ENCODE peak calls at places on chromosome 7, in eight cellular contexts. X is psoas muscle, G is cardiac muscle cell, Q is testis, F is breast epithelium, N is transverse colon, D is H1, U is ovary. J is an unnamed sample.
A peak's percentile ranks its signal among the peaks of the same experiment; 100 is the strongest.

GRCh38 chr7:120089968-120090367 is 183.0 kb upstream of the KCND2 start:
- DNase-seq in X (no peak), G (peak; percentile 49), Q (no peak), F (no peak), N (no peak), D (no peak), U (no peak), J (peak; percentile 7)

GRCh38 chr7:70776627-70777101 is 355.3 kb upstream of the GALNT17 start:
- DNase-seq in X (no peak), G (peak; percentile 58), Q (peak; percentile 92), F (peak; percentile 57), N (no peak), D (no peak), U (peak; percentile 43), J (no peak)

GRCh38 chr7:152202056-152202455 is 176.6 kb downstream of the GALNT11 start:
- DNase-seq in X (no peak), G (peak; percentile 46), Q (no peak), F (no peak), N (no peak), D (no peak), U (no peak), J (no peak)

GRCh38 chr7:133081119-133081604 is 728 bp downstream of the CHCHD3 start:
- DNase-seq in X (peak; percentile 15), G (no peak), Q (peak; percentile 34), F (no peak), N (peak; percentile 19), D (no peak), U (no peak), J (peak; percentile 63)

GRCh38 chr7:103025341-103025740 is 49.3 kb downstream of the FBXL13 start:
- DNase-seq in X (no peak), G (no peak), Q (no peak), F (no peak), N (no peak), D (no peak), U (no peak), J (no peak)

GRCh38 chr7:68425377-68425776 is 1172.9 kb upstream of the AUTS2 start:
- DNase-seq in X (no peak), G (peak; percentile 35), Q (peak; percentile 18), F (no peak), N (no peak), D (no peak), U (no peak), J (peak; percentile 40)

GRCh38 chr7:46461334-46461777 is 540.3 kb upstream of the IGFBP3 start:
- DNase-seq in X (no peak), G (peak; percentile 71), Q (no peak), F (no peak), N (no peak), D (no peak), U (no peak), J (peak; percentile 34)

GRCh38 chr7:101555269-101555920 is 73.7 kb downstream of the MYL10 start:
- DNase-seq in X (peak; percentile 6), G (no peak), Q (no peak), F (no peak), N (peak; percentile 6), D (no peak), U (no peak), J (no peak)

GRCh38 chr7:27709137-27710075 is 30.6 kb upstream of the TAX1BP1 start:
- DNase-seq in X (no peak), G (peak; percentile 81), Q (no peak), F (no peak), N (no peak), D (no peak), U (peak; percentile 22), J (no peak)

GRCh38 chr7:158276414-158277218 is 311.0 kb downstream of the PTPRN2 start:
- DNase-seq in X (no peak), G (no peak), Q (no peak), F (no peak), N (no peak), D (no peak), U (peak; percentile 7), J (no peak)

GRCh38 chr7:32501522-32501921 is 6.2 kb downstream of the AVL9 start:
- DNase-seq in X (no peak), G (peak; percentile 44), Q (no peak), F (no peak), N (no peak), D (no peak), U (no peak), J (no peak)

GRCh38 chr7:101543242-101543766 is 85.8 kb downstream of the MYL10 start:
- DNase-seq in X (no peak), G (no peak), Q (no peak), F (no peak), N (no peak), D (no peak), U (no peak), J (no peak)

GRCh38 chr7:12222889-12223579 is 11.9 kb downstream of the TMEM106B start:
- DNase-seq in X (no peak), G (no peak), Q (no peak), F (no peak), N (no peak), D (no peak), U (no peak), J (no peak)

GRCh38 chr7:16114633-16115032 is 306.7 kb downstream of the CRPPA start:
- DNase-seq in X (no peak), G (peak; percentile 78), Q (no peak), F (no peak), N (no peak), D (no peak), U (no peak), J (peak; percentile 9)

GRCh38 chr7:28239823-28240204 is 59.2 kb upstream of the JAZF1 start:
- DNase-seq in X (no peak), G (peak; percentile 10), Q (no peak), F (no peak), N (no peak), D (no peak), U (no peak), J (no peak)

GRCh38 chr7:26948617-26949118 is 84.3 kb upstream of the SKAP2 start:
- DNase-seq in X (no peak), G (no peak), Q (no peak), F (no peak), N (no peak), D (no peak), U (no peak), J (no peak)

GRCh38 chr7:8226526-8226925 is 35.4 kb downstream of the ICA1 start:
- DNase-seq in X (no peak), G (no peak), Q (no peak), F (no peak), N (no peak), D (no peak), U (no peak), J (no peak)

GRCh38 chr7:28629216-28629848 is 217.0 kb downstream of the CREB5 start:
- DNase-seq in X (peak; percentile 30), G (peak; percentile 9), Q (peak; percentile 18), F (no peak), N (no peak), D (no peak), U (no peak), J (no peak)

GRCh38 chr7:111384065-111384891 is 178.0 kb downstream of the IMMP2L start:
- DNase-seq in X (no peak), G (peak; percentile 40), Q (no peak), F (no peak), N (no peak), D (no peak), U (no peak), J (no peak)

GRCh38 chr7:94127026-94127425 is 122.9 kb upstream of the BET1 start:
- DNase-seq in X (no peak), G (no peak), Q (no peak), F (no peak), N (no peak), D (no peak), U (no peak), J (no peak)

GRCh38 chr7:134420509-134421125 is 38.3 kb downstream of the AKR1B1 start:
- DNase-seq in X (no peak), G (peak; percentile 84), Q (peak; percentile 70), F (no peak), N (peak; percentile 54), D (peak; percentile 65), U (no peak), J (peak; percentile 64)

GRCh38 chr7:6375346-6376101 is 72.2 kb downstream of the DAGLB start:
- DNase-seq in X (peak; percentile 24), G (peak; percentile 48), Q (peak; percentile 36), F (no peak), N (no peak), D (no peak), U (no peak), J (no peak)

GRCh38 chr7:41731486-41732278 is 28.8 kb upstream of the INHBA start:
- DNase-seq in X (no peak), G (no peak), Q (no peak), F (no peak), N (no peak), D (no peak), U (no peak), J (no peak)

GRCh38 chr7:41733063-41733398 is 30.1 kb upstream of the INHBA start:
- DNase-seq in X (no peak), G (no peak), Q (no peak), F (no peak), N (no peak), D (no peak), U (no peak), J (no peak)

GRCh38 chr7:41730668-41731067 is 27.8 kb upstream of the INHBA start:
- DNase-seq in X (no peak), G (no peak), Q (no peak), F (no peak), N (no peak), D (no peak), U (no peak), J (no peak)

GRCh38 chr7:41732279-41733062 is 29.6 kb upstream of the INHBA start:
- DNase-seq in X (no peak), G (peak; percentile 22), Q (no peak), F (no peak), N (no peak), D (no peak), U (no peak), J (no peak)
- H3K4me1 ChIP-seq in X (no peaks in the 10 kb centered on the region), G (no peaks in the 10 kb centered on the region), Q (no peaks in the 10 kb centered on the region), F (no peaks in the 10 kb centered on the region), N (peaks cover 12% of the 10 kb centered on the region), D (peaks cover 2% of the 10 kb centered on the region), U (no peaks in the 10 kb centered on the region), J (no peaks in the 10 kb centered on the region)

GRCh38 chr7:21354284-21354683 is 73.6 kb upstream of the SP4 start:
- DNase-seq in X (no peak), G (no peak), Q (no peak), F (no peak), N (no peak), D (no peak), U (no peak), J (no peak)
- H3K4me1 ChIP-seq in X (no peaks in the 10 kb centered on the region), G (no peaks in the 10 kb centered on the region), Q (no peaks in the 10 kb centered on the region), F (no peaks in the 10 kb centered on the region), N (peaks cover 22% of the 10 kb centered on the region), D (no peaks in the 10 kb centered on the region), U (no peaks in the 10 kb centered on the region), J (no peaks in the 10 kb centered on the region)

GRCh38 chr7:135666836-135667235 is 4.5 kb downstream of the STMP1 start:
- DNase-seq in X (no peak), G (no peak), Q (no peak), F (no peak), N (no peak), D (no peak), U (no peak), J (no peak)
- H3K4me1 ChIP-seq in X (peaks cover 71% of the 10 kb centered on the region), G (peaks cover 31% of the 10 kb centered on the region), Q (peaks cover 11% of the 10 kb centered on the region), F (no peaks in the 10 kb centered on the region), N (peaks cover 36% of the 10 kb centered on the region), D (no peaks in the 10 kb centered on the region), U (peaks cover 3% of the 10 kb centered on the region), J (peaks cover 3% of the 10 kb centered on the region)

GRCh38 chr7:77313086-77313485 is 103.1 kb downstream of the GSAP start:
- DNase-seq in X (no peak), G (no peak), Q (no peak), F (no peak), N (no peak), D (no peak), U (no peak), J (no peak)
- H3K4me1 ChIP-seq in X (peaks cover 4% of the 10 kb centered on the region), G (no peaks in the 10 kb centered on the region), Q (peaks cover 25% of the 10 kb centered on the region), F (peaks cover 7% of the 10 kb centered on the region), N (peaks cover 22% of the 10 kb centered on the region), D (peaks cover 7% of the 10 kb centered on the region), U (peaks cover 2% of the 10 kb centered on the region), J (no peaks in the 10 kb centered on the region)